ENCODE peak calls at places on chromosomes 12 and 14, in four cellular contexts. One of them, this sample, is unnamed.

GRCh38 chr12:1768585-1768984 is 51.8 kb upstream of the LRTM2 start:
- DNase-seq in neuronal stem cell: no peak
- DNase-seq in IMR-90: no peak
- DNase-seq in H9: no peak
- DNase-seq in this sample: no peak

GRCh38 chr12:11991604-11992003 is 79.1 kb upstream of the BCL2L14 start:
- DNase-seq in neuronal stem cell: no peak
- DNase-seq in IMR-90: no peak
- DNase-seq in H9: no peak
- DNase-seq in this sample: peak; percentile 59

GRCh38 chr12:112468041-112468440 is 49.3 kb downstream of the PTPN11 start:
- DNase-seq in neuronal stem cell: no peak
- DNase-seq in IMR-90: no peak
- DNase-seq in H9: no peak
- DNase-seq in this sample: peak; percentile 63

GRCh38 chr14:91154851-91155625 is 41.2 kb downstream of the DGLUCY start:
- DNase-seq in neuronal stem cell: no peak
- DNase-seq in IMR-90: peak; percentile 72
- DNase-seq in H9: no peak
- DNase-seq in this sample: no peak

GRCh38 chr12:124569375-124570148 is 2.1 kb upstream of the NCOR2 start:
- DNase-seq in neuronal stem cell: no peak
- DNase-seq in IMR-90: no peak
- DNase-seq in H9: no peak
- DNase-seq in this sample: no peak

GRCh38 chr14:69784942-69785341 is 12.1 kb downstream of the SLC10A1 start:
- DNase-seq in neuronal stem cell: no peak
- DNase-seq in IMR-90: no peak
- DNase-seq in H9: no peak
- DNase-seq in this sample: no peak

GRCh38 chr12:12172106-12172511 is 94.7 kb downstream of the LRP6 start:
- DNase-seq in neuronal stem cell: no peak
- DNase-seq in IMR-90: peak; percentile 21
- DNase-seq in H9: no peak
- DNase-seq in this sample: no peak

GRCh38 chr12:60035835-60036234 is 440.0 kb downstream of the SLC16A7 start:
- DNase-seq in neuronal stem cell: no peak
- DNase-seq in IMR-90: peak; percentile 27
- DNase-seq in H9: no peak
- DNase-seq in this sample: no peak

GRCh38 chr12:51751657-51752056 is 96.9 kb downstream of the FIGNL2 start:
- DNase-seq in neuronal stem cell: no peak
- DNase-seq in IMR-90: peak; percentile 11
- DNase-seq in H9: no peak
- DNase-seq in this sample: no peak

GRCh38 chr14:79567306-79567705 is 644.0 kb downstream of the DIO2 start:
- DNase-seq in neuronal stem cell: no peak
- DNase-seq in IMR-90: no peak
- DNase-seq in H9: no peak
- DNase-seq in this sample: no peak

GRCh38 chr14:100762901-100763300 is 36.2 kb downstream of the DLK1 start:
- DNase-seq in neuronal stem cell: no peak
- DNase-seq in IMR-90: no peak
- DNase-seq in H9: no peak
- DNase-seq in this sample: no peak

GRCh38 chr12:93050026-93050747 is 121.1 kb upstream of the EEA1 start:
- DNase-seq in neuronal stem cell: no peak
- DNase-seq in IMR-90: peak; percentile 63
- DNase-seq in H9: no peak
- DNase-seq in this sample: peak; percentile 40

GRCh38 chr12:56299308-56299852 is 750 bp downstream of the CS start:
- DNase-seq in neuronal stem cell: no peak
- DNase-seq in IMR-90: peak; percentile 17
- DNase-seq in H9: no peak
- DNase-seq in this sample: peak; percentile 10

GRCh38 chr12:1993341-1993740 is 10.9 kb downstream of the DCP1B start:
- DNase-seq in neuronal stem cell: no peak
- DNase-seq in IMR-90: peak; percentile 98
- DNase-seq in H9: no peak
- DNase-seq in this sample: no peak

GRCh38 chr14:21882226-21882625 is 208.6 kb upstream of the OR4E1 start:
- DNase-seq in neuronal stem cell: no peak
- DNase-seq in IMR-90: no peak
- DNase-seq in H9: no peak
- DNase-seq in this sample: no peak

GRCh38 chr12:120488057-120488660 is 7.8 kb upstream of the DYNLL1 start:
- DNase-seq in neuronal stem cell: no peak
- DNase-seq in IMR-90: no peak
- DNase-seq in H9: no peak
- DNase-seq in this sample: no peak

GRCh38 chr14:49893309-49894213 is 679 bp downstream of the ARF6 start:
- DNase-seq in neuronal stem cell: peak; percentile 29
- DNase-seq in IMR-90: no peak
- DNase-seq in H9: no peak
- DNase-seq in this sample: peak; percentile 41

GRCh38 chr14:50396636-50397460 is at the start of gene CDKL1:
- DNase-seq in neuronal stem cell: peak; percentile 63
- DNase-seq in IMR-90: peak; percentile 70
- DNase-seq in H9: peak; percentile 77
- DNase-seq in this sample: peak; percentile 85

DNA sequence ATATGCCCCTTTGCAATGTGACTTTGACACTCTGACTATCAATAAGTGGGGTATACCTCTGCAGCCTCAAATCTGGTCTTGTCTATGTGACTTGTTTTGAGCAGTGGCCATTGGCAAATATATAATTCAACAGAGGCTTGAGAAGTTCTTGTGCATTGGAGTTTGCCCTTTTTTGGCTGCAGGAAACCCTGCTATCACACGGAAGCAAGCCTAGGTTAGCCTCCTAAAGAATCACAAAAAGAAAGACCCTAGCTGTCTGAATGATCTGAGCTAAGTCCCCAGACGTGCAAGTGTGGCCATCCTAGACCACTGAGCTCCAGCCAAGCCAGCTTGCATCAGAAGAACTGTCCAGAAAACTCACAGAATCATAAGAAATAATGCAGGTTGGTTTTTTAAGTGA is 31.8 kb upstream of the PARP11 start:
- DNase-seq in neuronal stem cell: no peak
- DNase-seq in IMR-90: no peak
- DNase-seq in H9: no peak
- DNase-seq in this sample: no peak
- H3K23ac ChIP-seq in neuronal stem cell: no peak overlapping the region
- H3K23ac ChIP-seq in IMR-90: no peak overlapping the region
- H3K23ac ChIP-seq in H9: no peak overlapping the region
- H3K23ac ChIP-seq in this sample: no peak overlapping the region

DNA sequence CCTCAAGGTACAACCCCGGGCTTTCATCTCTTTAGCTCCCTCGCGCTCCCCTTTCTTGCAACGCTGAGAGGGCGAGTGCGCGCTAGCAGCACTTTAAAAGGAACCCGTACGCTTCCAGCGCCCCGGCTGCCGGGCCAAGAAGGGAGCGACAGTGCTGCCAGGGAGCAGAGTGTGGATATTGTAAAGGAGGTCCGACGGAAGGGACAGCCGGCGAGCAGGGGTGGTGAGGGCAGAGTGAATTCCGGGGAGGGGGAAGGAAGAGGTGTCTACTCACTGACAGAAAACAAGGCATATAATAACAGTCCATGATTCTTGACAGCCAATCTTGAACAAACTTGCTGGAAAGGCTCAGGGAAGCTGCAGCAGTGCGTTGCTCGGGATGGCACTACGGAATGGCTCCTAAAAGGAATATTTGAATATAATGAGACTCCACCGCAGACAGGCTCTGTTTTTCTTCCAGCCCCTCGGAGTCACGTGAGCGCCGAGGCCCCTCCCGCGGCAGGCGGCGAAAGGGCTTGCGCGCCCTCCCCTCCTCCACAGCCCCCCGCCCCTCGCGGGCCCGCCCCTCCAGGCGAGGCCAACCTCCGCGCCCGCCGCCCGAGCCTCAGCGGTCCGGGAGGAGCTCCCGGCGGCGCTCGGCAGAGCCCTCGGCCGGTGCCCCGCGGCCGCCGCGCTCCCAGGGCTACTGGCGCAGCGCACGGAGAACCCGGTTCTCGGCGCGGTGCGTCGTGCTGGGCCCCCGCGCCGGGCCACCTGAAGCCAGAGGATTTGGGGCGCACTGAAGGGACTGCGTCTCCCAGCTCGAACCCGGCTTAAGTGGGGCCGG is 3.4 kb downstream of the BMP4 start:
- DNase-seq in neuronal stem cell: no peak
- DNase-seq in IMR-90: peak; percentile 74
- DNase-seq in H9: peak; percentile 86
- DNase-seq in this sample: peak; percentile 93
- H3K23ac ChIP-seq in neuronal stem cell: peak overlapping the region; percentile 9
- H3K23ac ChIP-seq in IMR-90: peak overlapping the region; percentile 95
- H3K23ac ChIP-seq in H9: no peak overlapping the region
- H3K23ac ChIP-seq in this sample: peak overlapping the region; percentile 75

GRCh38 chr14:77140343-77140936 is 1.2 kb downstream of the ZDHHC22 start:
- DNase-seq in neuronal stem cell: no peak
- DNase-seq in IMR-90: no peak
- DNase-seq in H9: no peak
- DNase-seq in this sample: no peak
- H3K23ac ChIP-seq in neuronal stem cell: no peak overlapping the region
- H3K23ac ChIP-seq in IMR-90: no peak overlapping the region
- H3K23ac ChIP-seq in H9: no peak overlapping the region
- H3K23ac ChIP-seq in this sample: no peak overlapping the region

GRCh38 chr12:76518699-76519098 is 40.9 kb downstream of the OSBPL8 start:
- DNase-seq in neuronal stem cell: no peak
- DNase-seq in IMR-90: no peak
- DNase-seq in H9: peak; percentile 69
- DNase-seq in this sample: no peak

GRCh38 chr12:76519538-76519937 is 40.0 kb downstream of the OSBPL8 start:
- DNase-seq in neuronal stem cell: no peak
- DNase-seq in IMR-90: no peak
- DNase-seq in H9: no peak
- DNase-seq in this sample: no peak

GRCh38 chr12:76520348-76520747 is 39.2 kb downstream of the OSBPL8 start:
- DNase-seq in neuronal stem cell: no peak
- DNase-seq in IMR-90: no peak
- DNase-seq in H9: no peak
- DNase-seq in this sample: no peak

GRCh38 chr12:76515271-76515670 is 44.3 kb downstream of the OSBPL8 start:
- DNase-seq in neuronal stem cell: no peak
- DNase-seq in IMR-90: no peak
- DNase-seq in H9: no peak
- DNase-seq in this sample: no peak
- H3K23ac ChIP-seq in neuronal stem cell: no peak overlapping the region
- H3K23ac ChIP-seq in IMR-90: no peak overlapping the region
- H3K23ac ChIP-seq in H9: no peak overlapping the region
- H3K23ac ChIP-seq in this sample: no peak overlapping the region

GRCh38 chr12:97650242-97650641 is 187.6 kb downstream of the RMST start:
- DNase-seq in neuronal stem cell: no peak
- DNase-seq in IMR-90: no peak
- DNase-seq in H9: no peak
- DNase-seq in this sample: no peak
- H3K23ac ChIP-seq in neuronal stem cell: no peak overlapping the region
- H3K23ac ChIP-seq in IMR-90: no peak overlapping the region
- H3K23ac ChIP-seq in H9: no peak overlapping the region
- H3K23ac ChIP-seq in this sample: no peak overlapping the region